ENCODE peak calls at places on chromosomes 4 and X, in eight cellular contexts. P is effector memory CD4-positive, alpha-beta T cell; O is Peyer's patch; R is IMR-90; L is CD8-positive, alpha-beta memory T cell; U is GM23248; D is ovary; T is body of pancreas. C is an unnamed sample. For H3K4me1, the result is how much of the 10 kb centered on the place peaks cover.

GRCh38 chr4:2930821-2931764 is 32.1 kb downstream of the NOP14 start:
- DNase-seq in P (no peak), R (no peak), O (peak), L (peak), U (no peak), D (peak), T (peak), C (peak)

GRCh38 chr4:10371869-10372471 is 85.3 kb downstream of the ZNF518B start:
- DNase-seq in T (no peak), L (no peak), U (peak), P (no peak), R (peak), O (no peak), D (no peak), C (no peak)

GRCh38 chrX:110310896-110311295 is 7.0 kb downstream of the AMMECR1 start:
- DNase-seq in R (no peak), O (peak), L (peak), U (no peak), D (no peak), T (no peak), P (peak), C (no peak)

GRCh38 chr4:15007201-15007600 is 4.9 kb downstream of the CPEB2 start:
- DNase-seq in R (no peak), D (no peak), L (no peak), O (no peak), T (no peak), U (no peak), P (no peak), C (no peak)

GRCh38 chr4:32455231-32455630 is 1735.1 kb downstream of the PCDH7 start:
- DNase-seq in U (no peak), P (no peak), R (no peak), L (no peak), O (no peak), D (no peak), T (no peak), C (no peak)

GRCh38 chr4:87933337-87933736 is 42.2 kb upstream of the SPP1 start:
- DNase-seq in P (no peak), T (no peak), R (no peak), L (no peak), U (no peak), O (no peak), D (no peak), C (no peak)

GRCh38 chrX:9797961-9798360 is 11.7 kb downstream of the SHROOM2 start:
- DNase-seq in D (no peak), O (no peak), U (no peak), R (no peak), T (no peak), L (no peak), P (no peak), C (no peak)

GRCh38 chrX:153477458-153477857 is 7.1 kb upstream of the HAUS7 start:
- DNase-seq in T (no peak), D (no peak), U (no peak), L (no peak), R (no peak), O (no peak), P (no peak), C (no peak)

GRCh38 chrX:49209434-49210251 is 9.7 kb upstream of the SYP start:
- DNase-seq in T (no peak), U (no peak), P (no peak), D (no peak), O (no peak), L (no peak), R (no peak), C (peak)

GRCh38 chrX:68504237-68504636 is 5.4 kb downstream of the YIPF6 start:
- DNase-seq in L (peak), R (peak), P (peak), T (no peak), U (peak), D (no peak), O (no peak), C (no peak)

GRCh38 chrX:68686684-68687045 is 39.2 kb downstream of the STARD8 start:
- DNase-seq in L (no peak), T (no peak), R (no peak), P (no peak), U (peak), O (no peak), D (peak), C (no peak)

GRCh38 chrX:2426289-2426882 is 74.4 kb downstream of the DHRSX start:
- DNase-seq in L (no peak), R (no peak), P (no peak), U (no peak), D (no peak), T (no peak), O (no peak), C (no peak)

GRCh38 chrX:1442016-1442665 is 10.6 kb downstream of the ASMTL start:
- DNase-seq in L (no peak), D (peak), U (no peak), O (peak), P (no peak), T (no peak), R (no peak), C (peak)

GRCh38 chr4:2745981-2746806 is 9.9 kb downstream of the TNIP2 start:
- DNase-seq in U (peak), P (peak), R (peak), L (peak), O (peak), D (no peak), T (no peak), C (peak)

GRCh38 chr4:83552924-83553323 is 17.0 kb downstream of the GPAT3 start:
- DNase-seq in P (no peak), L (no peak), R (peak), T (no peak), O (peak), U (peak), D (no peak), C (no peak)

GRCh38 chrX:46912673-46913491 is 661 bp downstream of the JADE3 start:
- DNase-seq in R (peak), T (peak), D (peak), L (peak), U (peak), P (no peak), O (peak), C (peak)

GRCh38 chrX:12526296-12526695 is 264.9 kb upstream of the PRPS2 start:
- DNase-seq in U (no peak), L (no peak), P (no peak), O (no peak), T (no peak), D (no peak), R (no peak), C (no peak)

GRCh38 chr4:47836655-47837581 is 949 bp downstream of the CORIN start:
- DNase-seq in O (peak), D (peak), U (peak), L (peak), P (peak), R (peak), T (peak), C (peak)

GRCh38 chrX:12489341-12489740 is 301.9 kb upstream of the PRPS2 start:
- DNase-seq in O (no peak), U (no peak), T (no peak), D (no peak), L (no peak), R (peak), P (no peak), C (no peak)

GRCh38 chr4:95505149-95505548 is 43.6 kb downstream of the UNC5C start:
- DNase-seq in T (no peak), P (no peak), D (no peak), R (peak), U (no peak), L (no peak), O (no peak), C (no peak)

GRCh38 chr4:6278801-6279197 is 9.1 kb downstream of the WFS1 start:
- DNase-seq in U (no peak), P (no peak), R (peak), D (peak), T (peak), L (no peak), O (peak), C (no peak)

GRCh38 chrX:46759645-46759974 is 692 bp upstream of the SLC9A7 start:
- DNase-seq in O (no peak), P (no peak), R (peak), D (no peak), U (peak), T (no peak), L (no peak), C (no peak)

GRCh38 chr4:102994803-102995202 is 24.7 kb downstream of the SLC9B1 start:
- DNase-seq in P (no peak), R (no peak), L (no peak), D (no peak), U (no peak), T (no peak), O (no peak), C (no peak)

GRCh38 chr4:54525602-54526001 is 132.2 kb upstream of the KIT start:
- DNase-seq in P (no peak), O (no peak), L (no peak), U (peak), D (no peak), T (no peak), R (peak), C (no peak)

GRCh38 chr4:120080533-120080932 is 13.9 kb upstream of the MAD2L1 start:
- DNase-seq in T (no peak), U (no peak), L (no peak), O (no peak), R (no peak), D (no peak), P (no peak), C (no peak)

GRCh38 chrX:153725039-153725831 is 579 bp downstream of the ABCD1 start:
- DNase-seq in T (peak), P (no peak), U (no peak), R (no peak), D (no peak), O (no peak), L (peak), C (no peak)

GRCh38 chrX:39008554-39008953 is 207.3 kb downstream of the MID1IP1 start:
- DNase-seq in D (no peak), R (no peak), T (no peak), U (no peak), P (no peak), L (no peak), O (no peak), C (no peak)

GRCh38 chrX:154072192-154072591 is 25.3 kb downstream of the MECP2 start:
- DNase-seq in D (no peak), U (no peak), O (no peak), L (no peak), P (no peak), R (no peak), T (no peak), C (no peak)

GRCh38 chr4:78765607-78766006 is 10.5 kb upstream of the BMP2K start:
- DNase-seq in D (no peak), O (no peak), P (no peak), L (no peak), U (no peak), T (no peak), R (no peak), C (no peak)

GRCh38 chr4:11367371-11367770 is 61.3 kb downstream of the HS3ST1 start:
- DNase-seq in O (peak), T (peak), U (no peak), D (peak), R (peak), P (no peak), L (no peak), C (no peak)

GRCh38 chrX:13837290-13837745 is 20.4 kb upstream of the GPM6B start:
- DNase-seq in U (no peak), L (no peak), P (no peak), R (no peak), O (no peak), D (no peak), T (no peak), C (no peak)

GRCh38 chrX:118928126-118928525 is 46.3 kb upstream of the LONRF3 start:
- DNase-seq in O (no peak), L (no peak), U (no peak), R (no peak), P (no peak), D (no peak), T (no peak), C (no peak)

GRCh38 chrX:104270916-104271512 is 16.3 kb upstream of the ESX1 start:
- DNase-seq in R (peak), P (no peak), O (peak), U (peak), D (peak), T (peak), L (no peak), C (peak)

GRCh38 chr4:95095352-95095974 is 337.7 kb downstream of the BMPR1B start:
- DNase-seq in P (no peak), D (peak), L (no peak), O (no peak), R (peak), T (no peak), U (peak), C (no peak)

GRCh38 chr4:184262901-184263300 is 45.2 kb upstream of the ENPP6 start:
- DNase-seq in L (no peak), U (peak), R (peak), O (no peak), T (no peak), D (no peak), P (no peak), C (no peak)

GRCh38 chr4:7255488-7255881 is 63.1 kb downstream of the SORCS2 start:
- DNase-seq in D (no peak), L (no peak), O (no peak), R (no peak), T (no peak), P (no peak), U (no peak), C (no peak)

GRCh38 chr4:181030961-181031360 is 1212.2 kb upstream of the TENM3 start:
- DNase-seq in D (no peak), O (no peak), L (no peak), P (no peak), R (peak), T (no peak), U (peak), C (peak)

GRCh38 chrX:13892856-13893255 is 76.0 kb upstream of the GPM6B start:
- DNase-seq in T (no peak), D (no peak), P (no peak), O (no peak), U (no peak), R (peak), L (no peak), C (no peak)

GRCh38 chrX:19344661-19345060 is 934 bp downstream of the PDHA1 start:
- DNase-seq in T (peak), D (no peak), L (no peak), U (no peak), P (no peak), O (no peak), R (no peak), C (no peak)
- H3K27ac ChIP-seq in T (peak), D (no peak), L (peak), U (no peak), P (no peak), O (peak), R (no peak), C (no peak)

DNA sequence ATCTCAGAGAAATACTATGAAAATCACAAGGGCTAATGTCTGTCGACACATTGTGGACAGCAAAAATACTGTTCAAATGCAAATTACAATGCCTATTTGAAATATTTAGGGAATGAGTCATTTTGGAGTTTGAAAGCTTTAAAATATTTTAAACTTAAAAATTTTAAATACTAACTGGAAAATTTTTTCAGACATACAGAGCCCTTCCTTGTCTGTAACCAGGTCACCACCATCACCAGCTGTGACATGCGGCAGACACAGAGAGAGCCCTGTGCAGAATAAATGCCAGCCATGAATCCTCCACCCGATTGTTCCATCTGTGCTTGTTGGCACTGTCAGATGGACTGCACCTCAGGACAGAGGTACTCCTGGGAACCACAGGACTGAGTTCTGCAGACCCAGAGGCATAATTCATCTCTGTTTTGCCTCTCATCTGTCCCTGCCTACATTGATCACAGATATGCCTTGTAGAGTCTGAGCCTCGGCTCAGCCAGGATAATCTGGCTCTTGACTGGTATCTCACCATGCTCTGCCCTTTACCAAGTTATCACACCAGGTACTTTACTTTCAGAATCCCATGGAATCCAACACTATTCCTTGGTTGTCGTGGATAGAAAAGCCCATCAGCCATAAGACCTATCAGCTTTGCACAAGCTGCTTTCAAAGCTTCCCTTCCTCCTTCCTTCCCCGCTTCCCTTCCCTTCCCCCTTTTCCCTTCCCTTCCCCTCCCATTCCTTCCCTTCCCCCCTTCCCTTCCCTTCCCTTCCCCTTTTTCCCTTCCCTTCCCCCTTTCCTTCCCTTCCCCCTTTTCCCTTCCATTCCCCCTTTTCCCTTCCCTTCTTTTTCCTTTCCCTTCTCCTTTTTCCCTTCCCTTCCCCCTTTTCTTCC is 67.2 kb downstream of the TBC1D9 start:
- DNase-seq in R (peak), D (no peak), P (no peak), O (no peak), U (peak), T (no peak), L (no peak), C (no peak)
- H3K4me1 ChIP-seq in R (under half), D (under half), P (under half), O (under half), U (under half), T (under half), L (under half), C (under half)

GRCh38 chr4:189656551-189657165 is 284.0 kb upstream of the FRG1 start:
- DNase-seq in T (no peak), L (no peak), R (no peak), D (no peak), U (no peak), O (no peak), P (no peak), C (no peak)

GRCh38 chr4:189659302-189659701 is 281.4 kb upstream of the FRG1 start:
- DNase-seq in R (no peak), U (no peak), O (no peak), L (no peak), D (no peak), T (no peak), P (no peak), C (no peak)

GRCh38 chr4:189664693-189665250 is 275.9 kb upstream of the FRG1 start:
- DNase-seq in U (no peak), T (no peak), O (no peak), R (no peak), P (no peak), D (no peak), L (no peak), C (no peak)

GRCh38 chr4:189660737-189661330 is 279.8 kb upstream of the FRG1 start:
- DNase-seq in D (peak), O (no peak), U (no peak), P (no peak), L (no peak), R (no peak), T (no peak), C (no peak)
- H3K4me3 ChIP-seq in D (no peak), O (no peak), U (no peak), P (no peak), L (no peak), R (no peak), T (no peak), C (no peak)

GRCh38 chr4:119014658-119015057 is 121.0 kb upstream of the MYOZ2 start:
- DNase-seq in D (no peak), U (no peak), T (no peak), P (no peak), O (no peak), L (no peak), R (no peak), C (no peak)

GRCh38 chr4:119020158-119020557 is 115.5 kb upstream of the MYOZ2 start:
- DNase-seq in L (no peak), O (no peak), P (no peak), U (peak), D (no peak), R (peak), T (no peak), C (no peak)

GRCh38 chr4:119016636-119017035 is 119.0 kb upstream of the MYOZ2 start:
- DNase-seq in U (peak), R (peak), O (no peak), P (no peak), D (no peak), L (no peak), T (no peak), C (no peak)

DNA sequence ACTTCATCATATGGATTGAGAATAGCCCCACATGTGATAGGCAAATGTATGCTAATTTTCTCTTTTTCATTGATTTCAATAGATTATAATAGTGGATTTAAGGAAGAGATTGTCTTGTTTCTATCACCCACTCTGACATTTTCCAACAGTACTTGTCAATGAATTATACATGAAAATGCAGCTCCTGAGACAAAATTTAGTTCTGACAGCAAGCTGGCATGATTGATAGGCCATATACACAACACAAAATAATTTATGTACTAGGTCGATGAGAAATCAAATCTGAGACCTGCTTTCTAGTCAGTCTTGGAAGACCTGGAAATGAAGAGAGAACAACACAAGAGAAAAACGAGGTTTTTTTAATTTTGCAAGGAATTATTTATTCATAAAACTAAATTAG is 118.0 kb upstream of the MYOZ2 start:
- DNase-seq in O (no peak), P (no peak), R (no peak), U (no peak), D (no peak), L (no peak), T (no peak), C (no peak)
- H3K27ac ChIP-seq in O (no peak), P (no peak), R (peak), U (no peak), D (no peak), L (no peak), T (no peak), C (peak)

GRCh38 chr4:70739496-70740337 is 18.0 kb downstream of the RUFY3 start:
- DNase-seq in L (no peak), R (peak), D (no peak), P (no peak), T (no peak), U (no peak), O (no peak), C (no peak)

GRCh38 chr4:70734168-70734954 is 12.6 kb downstream of the RUFY3 start:
- DNase-seq in T (peak), O (peak), R (peak), D (no peak), U (peak), L (peak), P (peak), C (no peak)

GRCh38 chr4:70737409-70737808 is 15.6 kb downstream of the RUFY3 start:
- DNase-seq in O (no peak), D (no peak), R (no peak), U (no peak), T (no peak), L (no peak), P (no peak), C (no peak)

GRCh38 chr4:70734971-70735370 is 13.2 kb downstream of the RUFY3 start:
- DNase-seq in T (no peak), R (no peak), U (peak), L (no peak), O (no peak), P (no peak), D (no peak), C (no peak)

GRCh38 chr4:70737006-70737405 is 15.2 kb downstream of the RUFY3 start:
- DNase-seq in R (no peak), D (no peak), O (no peak), U (no peak), P (no peak), L (no peak), T (no peak), C (no peak)
- H3K4me1 ChIP-seq in R (under half), D (under half), O (under half), U (under half), P (under half), L (under half), T (under half), C (under half)

C was measured in aorta.